ENCODE peak calls at places on chromosomes 13 and 19, in ten cellular contexts. O is iPS DF 6.9; K is psoas muscle; Y is lung; P is heart right ventricle; A is PC-3; G is thoracic aorta; E is lower lobe of right lung; U is heart left ventricle; D is CD4-positive, alpha-beta memory T cell. B is an unnamed sample. For H3K4me1, the result is how much of the 10 kb centered on the place peaks cover.

GRCh38 chr19:29841559-29842367 is 30.0 kb downstream of the CCNE1 start:
- DNase-seq in O (no peak), K (peak), Y (no peak), P (no peak), A (peak), G (no peak), E (no peak), U (no peak), D (no peak), B (no peak)

GRCh38 chr13:50444726-50445125 is 398.8 kb downstream of the DLEU7 start:
- DNase-seq in O (no peak), K (no peak), Y (no peak), P (no peak), A (no peak), G (no peak), E (no peak), U (no peak), D (no peak), B (no peak)

GRCh38 chr13:113668491-113668971 is 1.5 kb downstream of the GRK1 start:
- DNase-seq in O (no peak), K (peak), Y (no peak), P (no peak), A (no peak), G (no peak), E (peak), U (no peak), D (no peak), B (peak)

GRCh38 chr13:31055589-31055988 is 106.1 kb downstream of the HSPH1 start:
- DNase-seq in O (no peak), K (no peak), Y (no peak), P (no peak), A (no peak), G (no peak), E (no peak), U (no peak), D (no peak), B (no peak)

GRCh38 chr13:26619321-26619720 is 61.8 kb downstream of the WASF3 start:
- DNase-seq in O (no peak), K (no peak), Y (no peak), P (no peak), A (peak), G (no peak), E (no peak), U (no peak), D (no peak), B (no peak)

GRCh38 chr13:30147380-30147779 is 160.0 kb downstream of the KATNAL1 start:
- DNase-seq in O (no peak), K (no peak), Y (no peak), P (no peak), A (no peak), G (no peak), E (no peak), U (no peak), D (no peak), B (no peak)

GRCh38 chr13:45717324-45717723 is 15.2 kb downstream of the CBY2 start:
- DNase-seq in O (no peak), K (no peak), Y (no peak), P (no peak), A (no peak), G (no peak), E (no peak), U (no peak), D (no peak), B (no peak)

GRCh38 chr19:3547767-3548282 is 8.9 kb downstream of the TEKTIP1 start:
- DNase-seq in O (no peak), K (no peak), Y (no peak), P (no peak), A (no peak), G (no peak), E (peak), U (no peak), D (no peak), B (no peak)

GRCh38 chr13:35891973-35892441 is 239.2 kb downstream of the DCLK1 start:
- DNase-seq in O (no peak), K (no peak), Y (peak), P (no peak), A (peak), G (no peak), E (no peak), U (no peak), D (no peak), B (no peak)

GRCh38 chr13:109868583-109869311 is 82.4 kb upstream of the IRS2 start:
- DNase-seq in O (no peak), K (no peak), Y (no peak), P (no peak), A (peak), G (no peak), E (no peak), U (no peak), D (no peak), B (no peak)

DNA sequence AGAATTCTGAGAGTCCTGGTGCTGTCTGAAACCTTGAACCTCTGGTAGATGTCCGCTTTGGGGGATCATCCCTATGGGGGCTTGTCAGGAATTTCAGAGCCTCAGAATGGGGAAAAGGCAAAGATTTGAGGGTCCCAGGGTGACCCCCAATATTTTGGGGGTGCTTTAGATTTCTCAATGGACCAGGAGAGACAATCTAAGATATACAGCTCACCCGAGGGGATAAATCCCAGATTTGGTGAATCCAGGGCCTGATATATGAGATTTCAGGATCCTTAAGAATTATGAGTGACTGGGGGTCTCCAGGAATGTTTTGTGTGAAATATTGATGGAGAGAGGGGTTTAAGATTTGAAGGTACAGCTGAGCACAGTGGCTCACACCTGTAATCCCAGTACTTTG is 3.3 kb downstream of the CAPN12 start:
- DNase-seq in O (no peak), K (no peak), Y (no peak), P (no peak), A (no peak), G (no peak), E (no peak), U (no peak), D (no peak), B (no peak)
- H3K4me3 ChIP-seq in O (no peak), K (no peak), Y (no peak), P (no peak), A (no peak), G (no peak), E (no peak), U (no peak), D (no peak), B (no peak)

GRCh38 chr19:18057557-18057956 is 29.2 kb downstream of the IL12RB1 start:
- DNase-seq in O (no peak), K (peak), Y (no peak), P (peak), A (no peak), G (no peak), E (no peak), U (peak), D (no peak), B (peak)
- H3K27ac ChIP-seq in O (no peak), K (peak), Y (peak), P (peak), A (no peak), G (peak), E (peak), U (peak), D (peak), B (peak)

GRCh38 chr13:41460930-41461329 is 3.6 kb downstream of the RGCC start:
- DNase-seq in O (no peak), K (no peak), Y (no peak), P (no peak), A (no peak), G (no peak), E (no peak), U (no peak), D (no peak), B (no peak)
- H3K4me1 ChIP-seq in O (under half), K (under half), Y (under half), P (half or more), A (under half), G (half or more), E (half or more), U (under half), D (half or more), B (under half)

GRCh38 chr19:58265100-58265499 is 13.7 kb upstream of the ZNF8 start:
- DNase-seq in O (no peak), K (no peak), Y (no peak), P (no peak), A (no peak), G (no peak), E (no peak), U (no peak), D (no peak), B (no peak)

GRCh38 chr19:58261600-58261967 is 17.2 kb upstream of the ZNF8 start:
- DNase-seq in O (no peak), K (no peak), Y (no peak), P (no peak), A (no peak), G (no peak), E (no peak), U (no peak), D (no peak), B (no peak)

GRCh38 chr19:58261968-58262921 is 16.5 kb upstream of the ZNF8 start:
- DNase-seq in O (no peak), K (no peak), Y (no peak), P (no peak), A (peak), G (no peak), E (no peak), U (no peak), D (no peak), B (no peak)

GRCh38 chr19:58268344-58268743 is 10.4 kb upstream of the ZNF8 start:
- DNase-seq in O (no peak), K (no peak), Y (no peak), P (no peak), A (no peak), G (no peak), E (no peak), U (no peak), D (no peak), B (no peak)

DNA sequence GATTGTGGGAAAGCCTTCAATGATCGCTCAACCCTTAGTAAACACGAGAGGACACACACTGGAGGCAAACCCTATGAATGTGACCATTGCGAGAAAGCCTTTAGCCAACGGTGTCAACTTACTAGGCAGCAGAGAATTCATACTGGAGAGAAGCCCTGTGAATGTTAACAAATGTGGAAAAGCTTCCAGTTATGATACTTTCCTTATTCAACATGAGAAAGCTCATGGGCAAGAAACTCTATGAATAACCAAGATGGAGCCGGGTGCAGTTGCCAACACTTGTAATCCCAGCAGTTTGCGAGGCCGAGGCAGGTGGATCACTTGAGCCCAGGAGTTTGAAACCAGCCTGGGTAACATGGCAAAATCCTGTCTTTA is 15.8 kb upstream of the ZNF8 start:
- DNase-seq in O (no peak), K (no peak), Y (no peak), P (no peak), A (no peak), G (no peak), E (no peak), U (no peak), D (no peak), B (no peak)
- H3K4me3 ChIP-seq in O (no peak), K (no peak), Y (no peak), P (no peak), A (peak), G (peak), E (no peak), U (no peak), D (peak), B (no peak)

GRCh38 chr19:47781590-47782318 is 3.3 kb downstream of the SELENOW start:
- DNase-seq in O (no peak), K (no peak), Y (peak), P (no peak), A (no peak), G (no peak), E (no peak), U (peak), D (no peak), B (peak)
- H3K27ac ChIP-seq in O (no peak), K (peak), Y (no peak), P (peak), A (no peak), G (no peak), E (no peak), U (peak), D (no peak), B (peak)

GRCh38 chr19:51550848-51551672 is 19.6 kb upstream of the SIGLEC6 start:
- DNase-seq in O (no peak), K (no peak), Y (no peak), P (no peak), A (peak), G (no peak), E (no peak), U (no peak), D (no peak), B (no peak)
- H3K4me1 ChIP-seq in O (under half), K (under half), Y (under half), P (under half), A (under half), G (under half), E (under half), U (under half), D (under half), B (under half)

GRCh38 chr19:9877775-9878510 is 42.8 kb downstream of the PIN1 start:
- DNase-seq in O (no peak), K (no peak), Y (no peak), P (no peak), A (peak), G (no peak), E (no peak), U (no peak), D (no peak), B (no peak)
- H3K4me3 ChIP-seq in O (no peak), K (no peak), Y (no peak), P (no peak), A (no peak), G (no peak), E (no peak), U (no peak), D (no peak), B (no peak)

GRCh38 chr19:14603990-14604387 is 21.1 kb downstream of the CLEC17A start:
- DNase-seq in O (no peak), K (no peak), Y (no peak), P (no peak), A (no peak), G (no peak), E (no peak), U (no peak), D (peak), B (no peak)
- H3K27ac ChIP-seq in O (no peak), K (no peak), Y (no peak), P (no peak), A (no peak), G (no peak), E (no peak), U (no peak), D (no peak), B (no peak)